ENCODE peak calls at places on chromosome 7, in six cellular contexts. V is NCI-H2081 treated with DMSO at 0.1 percent for 48 hours, Y is mesendoderm, B is M059J, F is iris pigment epithelial cell, C is fibroblast of mammary gland. M is an unnamed sample.

GRCh38 chr7:85156661-85157213 is 30.1 kb downstream of the SEMA3D start:
- DNase-seq in B (peak), V (peak), F (no peak), C (no peak), Y (no peak), M (no peak)

GRCh38 chr7:41685684-41686083 is 17.2 kb downstream of the INHBA start:
- DNase-seq in Y (no peak), V (no peak), C (peak), B (peak), F (peak), M (peak)

GRCh38 chr7:424961-425793 is 94.5 kb downstream of the PDGFA start:
- DNase-seq in V (no peak), C (peak), Y (no peak), B (peak), F (no peak), M (no peak)

GRCh38 chr7:135976312-135977019 is 693 bp downstream of the MTPN start:
- DNase-seq in Y (no peak), V (no peak), F (peak), B (peak), C (no peak), M (peak)

GRCh38 chr7:81045491-81045890 is 126.6 kb upstream of the SEMA3C start:
- DNase-seq in C (no peak), B (no peak), Y (no peak), V (no peak), F (no peak), M (no peak)

GRCh38 chr7:96349572-96349971 is 27.7 kb upstream of the SLC25A13 start:
- DNase-seq in F (no peak), B (no peak), V (no peak), Y (no peak), C (no peak), M (no peak)

GRCh38 chr7:379456-380225 is 89.7 kb downstream of the FOXL3 start:
- DNase-seq in F (no peak), C (no peak), Y (peak), B (peak), V (no peak), M (no peak)

GRCh38 chr7:79217468-79217867 is 236.0 kb downstream of the MAGI2 start:
- DNase-seq in B (peak), F (peak), V (no peak), Y (no peak), C (no peak), M (peak)

GRCh38 chr7:101519324-101520017 is 109.6 kb downstream of the MYL10 start:
- DNase-seq in C (peak), Y (no peak), B (peak), F (peak), V (no peak), M (peak)

GRCh38 chr7:30206942-30207341 is 72.2 kb downstream of the MTURN start:
- DNase-seq in B (peak), V (no peak), F (no peak), Y (no peak), C (no peak), M (no peak)

GRCh38 chr7:70771447-70771846 is 360.5 kb upstream of the GALNT17 start:
- DNase-seq in C (no peak), Y (peak), B (no peak), V (no peak), F (no peak), M (no peak)

GRCh38 chr7:36690514-36691187 is 33.6 kb downstream of the AOAH start:
- DNase-seq in C (no peak), V (no peak), B (no peak), Y (no peak), F (no peak), M (no peak)

GRCh38 chr7:12297709-12298108 is 86.6 kb downstream of the TMEM106B start:
- DNase-seq in C (no peak), F (no peak), B (no peak), V (no peak), Y (peak), M (no peak)

GRCh38 chr7:90178592-90179279 is 24.5 kb downstream of the STEAP1 start:
- DNase-seq in F (peak), V (no peak), B (peak), C (peak), Y (peak), M (peak)

GRCh38 chr7:30433082-30433481 is 45.5 kb downstream of the NOD1 start:
- DNase-seq in F (peak), C (peak), Y (peak), V (no peak), B (peak), M (peak)

GRCh38 chr7:1639578-1640175 is 30.4 kb upstream of the ELFN1 start:
- DNase-seq in B (no peak), Y (no peak), V (no peak), F (no peak), C (no peak), M (no peak)

GRCh38 chr7:38413784-38414183 is 140.3 kb upstream of the TARP start:
- DNase-seq in V (no peak), C (no peak), B (no peak), Y (no peak), F (no peak), M (no peak)